ENCODE peak calls at places on chromosomes 12 and 14, in eight cellular contexts. Y is uterus; X is neural crest cell; S is mesothelial cell of epicardium; C is K562; G is AG04450; R is CD4-positive, alpha-beta T cell; H is esophagus squamous epithelium. L is an unnamed sample.

GRCh38 chr12:57576613-57577160 is 14.3 kb upstream of the PIP4K2C start:
- DNase-seq in Y (no peak), X (no peak), S (no peak), C (no peak), G (no peak), R (no peak), H (no peak), L (no peak)

GRCh38 chr12:44287545-44287944 is 451.7 kb downstream of the TMEM117 start:
- DNase-seq in Y (no peak), X (no peak), S (no peak), C (no peak), G (no peak), R (no peak), H (no peak), L (no peak)

GRCh38 chr12:12449533-12450025 is 92.7 kb downstream of the BORCS5 start:
- DNase-seq in Y (no peak), X (no peak), S (no peak), C (no peak), G (no peak), R (no peak), H (no peak), L (no peak)

GRCh38 chr12:115323223-115323905 is 639.4 kb upstream of the TBX3 start:
- DNase-seq in Y (no peak), X (no peak), S (no peak), C (no peak), G (peak), R (no peak), H (no peak), L (no peak)

GRCh38 chr12:111585619-111586135 is 13.4 kb downstream of the ATXN2 start:
- DNase-seq in Y (no peak), X (no peak), S (no peak), C (no peak), G (no peak), R (no peak), H (no peak), L (no peak)

GRCh38 chr12:87813476-87814234 is 215.5 kb downstream of the C12orf50 start:
- DNase-seq in Y (no peak), X (no peak), S (no peak), C (no peak), G (peak), R (no peak), H (no peak), L (no peak)

GRCh38 chr12:32344047-32344446 is 55.3 kb upstream of the FGD4 start:
- DNase-seq in Y (no peak), X (no peak), S (no peak), C (no peak), G (no peak), R (no peak), H (no peak), L (no peak)

GRCh38 chr12:104565606-104566243 is 109.0 kb downstream of the CHST11 start:
- DNase-seq in Y (no peak), X (no peak), S (no peak), C (no peak), G (no peak), R (no peak), H (no peak), L (no peak)

GRCh38 chr12:561908-562593 is 101.2 kb downstream of the NINJ2 start:
- DNase-seq in Y (no peak), X (no peak), S (no peak), C (no peak), G (no peak), R (no peak), H (peak), L (no peak)

GRCh38 chr12:122963928-122964240 is 2.4 kb downstream of the ABCB9 start:
- DNase-seq in Y (peak), X (no peak), S (no peak), C (no peak), G (no peak), R (no peak), H (no peak), L (no peak)

GRCh38 chr14:55624913-55625312 is 44.9 kb downstream of the KTN1 start:
- DNase-seq in Y (no peak), X (no peak), S (no peak), C (no peak), G (no peak), R (no peak), H (no peak), L (no peak)

GRCh38 chr14:80850197-80850814 is 91.2 kb downstream of the CEP128 start:
- DNase-seq in Y (no peak), X (no peak), S (no peak), C (peak), G (peak), R (no peak), H (no peak), L (no peak)

GRCh38 chr12:131052891-131053290 is 99.2 kb downstream of the ADGRD1 start:
- DNase-seq in Y (no peak), X (no peak), S (no peak), C (no peak), G (no peak), R (no peak), H (no peak), L (no peak)

GRCh38 chr12:30067156-30067555 is 283.4 kb upstream of the TMTC1 start:
- DNase-seq in Y (no peak), X (no peak), S (no peak), C (no peak), G (no peak), R (no peak), H (no peak), L (no peak)

GRCh38 chr14:26905219-26905618 is 307.4 kb upstream of the NOVA1 start:
- DNase-seq in Y (no peak), X (no peak), S (no peak), C (no peak), G (no peak), R (no peak), H (no peak), L (no peak)

GRCh38 chr14:90963343-90963742 is 97.1 kb downstream of the RPS6KA5 start:
- DNase-seq in Y (no peak), X (no peak), S (no peak), C (no peak), G (no peak), R (no peak), H (no peak), L (no peak)

GRCh38 chr14:31934767-31935266 is 142.3 kb upstream of the ARHGAP5 start:
- DNase-seq in Y (no peak), X (peak), S (no peak), C (peak), G (no peak), R (no peak), H (no peak), L (no peak)

GRCh38 chr14:69316449-69317391 is 56.8 kb downstream of the GALNT16 start:
- DNase-seq in Y (peak), X (no peak), S (no peak), C (no peak), G (peak), R (no peak), H (no peak), L (no peak)

GRCh38 chr12:7581046-7581445 is 77.5 kb upstream of the CD163 start:
- DNase-seq in Y (no peak), X (no peak), S (no peak), C (no peak), G (no peak), R (no peak), H (no peak), L (no peak)

GRCh38 chr14:34129927-34130552 is 179.2 kb upstream of the EGLN3 start:
- DNase-seq in Y (no peak), X (no peak), S (no peak), C (no peak), G (no peak), R (no peak), H (no peak), L (no peak)

GRCh38 chr12:80413462-80413861 is 30.6 kb upstream of the PTPRQ start:
- DNase-seq in Y (no peak), X (no peak), S (no peak), C (no peak), G (no peak), R (no peak), H (no peak), L (no peak)
- TF ChIP-seq CTCF in Y (no peak), X (no peak), S (no peak), C (no peak), G (no peak), R (no peak), H (no peak), L (no peak)

DNA sequence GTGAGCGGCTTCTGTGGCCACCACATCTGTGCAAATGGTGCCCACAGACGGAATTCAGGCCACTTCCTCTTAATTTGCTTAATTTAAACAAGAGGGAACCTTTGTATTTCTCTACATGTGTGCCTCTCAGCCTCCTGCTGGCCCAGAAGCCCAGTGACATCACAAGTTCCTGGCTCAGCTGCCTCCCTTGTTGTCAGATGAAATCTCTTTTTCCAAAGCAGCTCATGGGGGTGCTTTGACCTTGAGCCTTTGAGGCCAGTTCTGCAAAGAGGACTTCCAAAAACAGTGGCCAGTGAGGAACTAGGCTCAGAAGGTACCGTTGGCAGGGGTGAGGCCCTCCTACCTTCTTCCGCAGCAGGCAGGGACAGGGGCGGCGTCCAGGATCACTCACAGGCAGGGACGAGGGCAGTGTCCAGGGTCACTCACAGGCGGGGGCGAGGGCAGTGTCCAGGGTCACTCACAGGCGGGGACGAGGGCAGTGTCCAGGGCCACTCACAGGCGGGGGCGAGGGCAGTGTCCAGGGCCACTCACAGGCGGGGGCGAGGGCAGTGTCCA is 35.0 kb upstream of the GALNT9 start:
- DNase-seq in Y (no peak), X (no peak), S (no peak), C (no peak), G (no peak), R (no peak), H (no peak), L (no peak)
- TF ChIP-seq CTCF in Y (no peak), X (no peak), S (no peak), C (no peak), G (no peak), R (no peak), H (no peak), L (no peak)

DNA sequence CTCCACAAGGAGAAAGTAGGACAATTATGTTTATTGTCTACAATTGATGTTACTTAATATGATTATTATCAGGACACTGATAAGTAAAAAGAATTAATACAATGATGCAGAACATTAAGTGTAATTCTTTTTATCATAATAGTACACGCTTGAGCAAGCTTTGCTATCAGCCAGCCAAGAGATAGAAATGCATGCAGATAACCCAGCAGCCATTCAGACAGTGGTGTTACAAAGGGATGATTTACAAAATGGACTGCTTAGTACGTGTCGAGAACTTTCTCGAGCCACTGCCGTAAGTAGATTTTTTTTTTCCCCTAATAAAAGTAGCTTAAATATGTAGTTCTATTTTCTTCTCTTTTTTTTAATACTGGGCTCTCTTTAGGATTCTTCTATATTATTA is 116.9 kb upstream of the AEBP2 start:
- DNase-seq in Y (no peak), X (no peak), S (no peak), C (no peak), G (no peak), R (no peak), H (no peak), L (no peak)
- TF ChIP-seq CTCF in Y (no peak), X (no peak), S (no peak), C (no peak), G (no peak), R (no peak), H (no peak), L (no peak)

DNA sequence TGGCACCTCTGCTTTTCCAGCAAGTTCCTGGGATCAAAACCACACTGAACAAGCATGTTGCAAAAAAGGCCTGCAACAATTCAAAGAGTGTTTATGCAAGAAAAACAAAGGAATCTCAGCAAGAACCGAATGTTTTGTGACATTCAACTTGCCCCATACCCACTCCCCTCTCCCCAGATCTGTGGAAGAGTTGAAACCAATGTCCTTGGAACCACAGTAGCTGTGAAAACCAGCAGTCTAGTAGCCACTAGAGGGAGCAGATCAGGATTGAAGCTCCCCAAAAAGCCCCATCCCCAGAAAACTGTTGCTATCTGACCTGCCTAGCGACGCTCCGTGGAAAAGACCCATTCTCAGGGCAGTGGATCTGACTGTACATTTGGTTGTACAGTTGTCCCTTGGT is 27.1 kb downstream of the PRKAB1 start:
- DNase-seq in Y (no peak), X (no peak), S (no peak), C (peak), G (no peak), R (no peak), H (no peak), L (no peak)
- TF ChIP-seq CTCF in Y (no peak), X (peak), S (no peak), C (peak), G (peak), R (peak), H (peak), L (peak)

DNA sequence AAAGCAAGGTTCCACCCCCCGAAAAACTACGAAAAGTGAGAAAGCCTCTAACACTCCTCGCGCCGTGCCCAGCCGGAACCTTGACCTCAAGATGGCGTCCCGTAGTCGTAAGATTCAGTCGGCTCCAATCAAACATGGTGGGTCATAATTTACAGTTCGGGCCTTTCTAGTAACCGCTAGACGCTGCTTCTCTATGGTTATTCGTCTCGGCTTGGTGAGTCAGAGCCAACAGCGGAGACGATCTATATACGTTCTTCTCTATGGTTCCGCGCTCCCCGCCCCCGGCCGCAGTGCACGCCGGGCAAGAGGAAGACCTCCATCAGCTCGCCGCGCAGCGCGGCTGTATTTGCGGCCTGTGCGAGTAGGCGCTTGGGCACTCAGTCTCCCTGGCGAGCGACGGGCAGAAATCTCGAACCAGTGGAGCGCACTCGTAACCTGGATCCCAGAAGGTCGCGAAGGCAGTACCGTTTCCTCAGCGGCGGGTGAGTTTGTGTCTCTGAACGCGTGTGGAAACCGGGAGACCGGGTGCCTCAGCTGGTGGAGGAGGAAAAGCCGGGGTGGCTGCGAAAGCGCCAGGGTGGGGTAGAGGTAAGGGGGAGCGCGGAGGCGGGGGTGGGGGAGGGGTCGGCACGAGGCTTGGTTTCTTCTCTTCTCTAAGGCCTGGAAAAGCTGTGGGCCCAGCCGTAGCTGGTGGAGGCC is at the start of gene RBM25:
- DNase-seq in Y (peak), X (peak), S (peak), C (peak), G (peak), R (peak), H (peak), L (peak)
- TF ChIP-seq CTCF in Y (no peak), X (no peak), S (no peak), C (peak), G (no peak), R (no peak), H (peak), L (no peak)

GRCh38 chr14:100031506-100032281 is 33.5 kb upstream of the EVL start:
- DNase-seq in Y (peak), X (no peak), S (no peak), C (no peak), G (peak), R (no peak), H (no peak), L (no peak)
- TF ChIP-seq CTCF in Y (no peak), X (no peak), S (no peak), C (peak), G (no peak), R (no peak), H (no peak), L (no peak)

DNA sequence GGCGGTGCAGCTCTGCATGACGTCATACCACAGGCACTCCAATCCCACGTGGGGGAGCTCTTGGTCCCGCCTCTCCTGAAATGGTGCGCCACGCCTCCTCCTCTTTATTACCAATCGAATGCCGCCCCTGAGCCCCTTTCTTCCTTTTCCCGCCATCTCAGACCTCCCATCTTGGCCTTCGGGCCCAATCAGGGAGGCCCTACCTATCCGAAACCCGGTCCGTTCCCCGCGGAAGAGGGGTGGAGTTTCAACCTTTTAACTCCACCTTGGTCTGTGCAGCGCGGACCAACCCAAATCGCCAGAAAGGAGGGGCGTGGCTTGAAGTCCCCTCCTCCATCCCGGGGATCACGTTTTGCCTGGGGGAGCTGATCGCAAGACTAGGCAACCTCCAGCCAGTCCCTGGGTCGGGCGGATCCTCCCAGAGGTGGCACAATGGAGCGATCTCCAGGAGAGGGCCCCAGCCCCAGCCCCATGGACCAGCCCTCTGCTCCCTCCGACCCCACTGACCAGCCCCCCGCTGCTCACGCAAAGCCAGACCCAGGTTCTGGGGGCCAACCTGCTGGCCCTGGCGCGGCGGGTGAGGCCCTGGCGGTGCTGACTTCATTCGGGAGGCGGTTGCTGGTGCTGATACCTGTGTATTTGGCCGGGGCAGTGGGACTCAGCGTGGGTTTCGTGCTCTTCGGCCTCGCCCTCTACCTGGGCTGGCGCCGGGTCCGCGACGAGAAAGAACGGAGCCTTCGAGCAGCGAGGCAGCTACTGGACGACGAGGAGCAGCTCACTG is at the start of gene ESYT1:
- DNase-seq in Y (peak), X (peak), S (peak), C (peak), G (peak), R (peak), H (peak), L (peak)
- TF ChIP-seq CTCF in Y (peak), X (no peak), S (no peak), C (peak), G (no peak), R (no peak), H (peak), L (no peak)

GRCh38 chr12:92926549-92926948 is 2.5 kb downstream of the EEA1 start:
- DNase-seq in Y (no peak), X (no peak), S (no peak), C (no peak), G (no peak), R (no peak), H (no peak), L (no peak)

GRCh38 chr12:92928431-92928961 is 599 bp downstream of the EEA1 start:
- DNase-seq in Y (peak), X (peak), S (no peak), C (peak), G (no peak), R (peak), H (no peak), L (no peak)

GRCh38 chr12:92927436-92928116 is 1.5 kb downstream of the EEA1 start:
- DNase-seq in Y (no peak), X (no peak), S (no peak), C (peak), G (no peak), R (no peak), H (no peak), L (no peak)

GRCh38 chr12:92928962-92929915 is at the start of gene EEA1:
- DNase-seq in Y (peak), X (peak), S (peak), C (peak), G (peak), R (peak), H (peak), L (peak)

GRCh38 chr12:92927055-92927435 is 2.0 kb downstream of the EEA1 start:
- DNase-seq in Y (no peak), X (no peak), S (no peak), C (no peak), G (no peak), R (peak), H (no peak), L (no peak)
- TF ChIP-seq CTCF in Y (peak), X (peak), S (no peak), C (no peak), G (peak), R (no peak), H (peak), L (peak)

GRCh38 chr12:2812290-2813213 is at the start of gene ITFG2:
- DNase-seq in Y (peak), X (peak), S (peak), C (peak), G (peak), R (peak), H (peak), L (peak)
- TF ChIP-seq CTCF in Y (peak), X (no peak), S (no peak), C (no peak), G (no peak), R (no peak), H (no peak), L (no peak)

L was measured in progenitor cell of endocrine pancreas.